ENCODE peak calls at places on chromosomes 13 and 19, in four cellular contexts. One of them, this sample, is unnamed. For H3K36me3 and H3K4me1, the result is how much of the 10 kb centered on the place peaks cover.

GRCh38 chr13:59394526-59394925 is 769.2 kb downstream of the DIAPH3 start:
- DNase-seq in GM23338: no peak
- DNase-seq in H1: no peak
- DNase-seq in colonic mucosa: no peak
- DNase-seq in this sample: no peak

GRCh38 chr19:3591876-3592613 is 6.8 kb downstream of the GIPC3 start:
- DNase-seq in colonic mucosa: no peak
- DNase-seq in H1: no peak
- DNase-seq in GM23338: no peak
- DNase-seq in this sample: no peak

GRCh38 chr13:109655206-109655600 is 131.2 kb downstream of the IRS2 start:
- DNase-seq in colonic mucosa: no peak
- DNase-seq in H1: no peak
- DNase-seq in GM23338: no peak
- DNase-seq in this sample: no peak

GRCh38 chr13:79915386-79915785 is 425.5 kb downstream of the SPRY2 start:
- DNase-seq in H1: no peak
- DNase-seq in colonic mucosa: no peak
- DNase-seq in GM23338: no peak
- DNase-seq in this sample: no peak

GRCh38 chr13:113656831-113657671 is 947 bp downstream of the ATP4B start:
- DNase-seq in H1: no peak
- DNase-seq in GM23338: no peak
- DNase-seq in colonic mucosa: no peak
- DNase-seq in this sample: peak

GRCh38 chr13:45328661-45329105 is 12.3 kb downstream of the TPT1 start:
- DNase-seq in colonic mucosa: no peak
- DNase-seq in H1: no peak
- DNase-seq in GM23338: no peak
- DNase-seq in this sample: no peak

GRCh38 chr19:46766569-46767317 is 20.5 kb upstream of the STRN4 start:
- DNase-seq in colonic mucosa: peak
- DNase-seq in GM23338: peak
- DNase-seq in H1: no peak
- DNase-seq in this sample: peak

GRCh38 chr19:1168877-1169791 is 4.9 kb downstream of the SBNO2 start:
- DNase-seq in GM23338: no peak
- DNase-seq in colonic mucosa: no peak
- DNase-seq in H1: no peak
- DNase-seq in this sample: no peak

GRCh38 chr19:28940751-28941500 is 272.0 kb downstream of the UQCRFS1 start:
- DNase-seq in colonic mucosa: no peak
- DNase-seq in GM23338: no peak
- DNase-seq in H1: no peak
- DNase-seq in this sample: no peak

GRCh38 chr13:42014119-42014518 is 34.3 kb upstream of the DGKH start:
- DNase-seq in GM23338: no peak
- DNase-seq in colonic mucosa: no peak
- DNase-seq in H1: no peak
- DNase-seq in this sample: no peak

GRCh38 chr13:84265365-84265764 is 383.1 kb upstream of the SLITRK1 start:
- DNase-seq in GM23338: no peak
- DNase-seq in H1: no peak
- DNase-seq in colonic mucosa: no peak
- DNase-seq in this sample: no peak

GRCh38 chr19:56314018-56314583 is 538 bp downstream of the ZSCAN5A start:
- DNase-seq in GM23338: peak
- DNase-seq in colonic mucosa: no peak
- DNase-seq in H1: peak
- DNase-seq in this sample: no peak

GRCh38 chr13:37701972-37702371 is 103.4 kb upstream of the POSTN start:
- DNase-seq in H1: no peak
- DNase-seq in colonic mucosa: no peak
- DNase-seq in GM23338: no peak
- DNase-seq in this sample: no peak

GRCh38 chr13:38202730-38203129 is 146.9 kb upstream of the UFM1 start:
- DNase-seq in colonic mucosa: no peak
- DNase-seq in GM23338: no peak
- DNase-seq in H1: no peak
- DNase-seq in this sample: no peak

GRCh38 chr13:91135949-91136348 is 211.5 kb upstream of the MIR17HG start:
- DNase-seq in GM23338: no peak
- DNase-seq in colonic mucosa: no peak
- DNase-seq in H1: no peak
- DNase-seq in this sample: no peak

GRCh38 chr13:46630419-46631183 is 77.6 kb downstream of the LRCH1 start:
- DNase-seq in H1: no peak
- DNase-seq in colonic mucosa: no peak
- DNase-seq in GM23338: no peak
- DNase-seq in this sample: no peak

GRCh38 chr19:30391554-30392551 is 19.7 kb downstream of the ZNF536 start:
- DNase-seq in colonic mucosa: no peak
- DNase-seq in GM23338: peak
- DNase-seq in H1: peak
- DNase-seq in this sample: no peak

GRCh38 chr13:113964251-113964995 is 9.5 kb downstream of the C13orf46 start:
- DNase-seq in H1: no peak
- DNase-seq in colonic mucosa: no peak
- DNase-seq in GM23338: no peak
- DNase-seq in this sample: peak

GRCh38 chr13:34201050-34201913 is 383.3 kb downstream of the RFC3 start:
- DNase-seq in H1: no peak
- DNase-seq in colonic mucosa: no peak
- DNase-seq in GM23338: no peak
- DNase-seq in this sample: no peak

GRCh38 chr19:14073925-14074838 is 1.6 kb downstream of the MISP3 start:
- DNase-seq in GM23338: no peak
- DNase-seq in colonic mucosa: peak
- DNase-seq in H1: no peak
- DNase-seq in this sample: peak

GRCh38 chr13:74920945-74921725 is 560.8 kb downstream of the TBC1D4 start:
- DNase-seq in colonic mucosa: no peak
- DNase-seq in GM23338: no peak
- DNase-seq in H1: no peak
- DNase-seq in this sample: no peak

GRCh38 chr19:8877854-8878705 is 45.9 kb downstream of the MBD3L1 start:
- DNase-seq in colonic mucosa: no peak
- DNase-seq in H1: no peak
- DNase-seq in GM23338: peak
- DNase-seq in this sample: no peak

GRCh38 chr19:42693760-42694350 is 46.4 kb downstream of the PSG3 start:
- DNase-seq in GM23338: peak
- DNase-seq in H1: no peak
- DNase-seq in colonic mucosa: no peak
- DNase-seq in this sample: no peak

GRCh38 chr13:26679411-26679810 is 81.2 kb downstream of the GPR12 start:
- DNase-seq in GM23338: no peak
- DNase-seq in H1: no peak
- DNase-seq in colonic mucosa: no peak
- DNase-seq in this sample: no peak

GRCh38 chr19:21912654-21913053 is 76.7 kb upstream of the ZNF43 start:
- DNase-seq in GM23338: peak
- DNase-seq in H1: no peak
- DNase-seq in colonic mucosa: no peak
- DNase-seq in this sample: no peak

GRCh38 chr19:57613941-57614743 is at the start of gene ZNF134:
- DNase-seq in colonic mucosa: peak
- DNase-seq in H1: peak
- DNase-seq in GM23338: peak
- DNase-seq in this sample: peak

GRCh38 chr13:112587359-112587766 is 590 bp downstream of the TUBGCP3 start:
- DNase-seq in GM23338: peak
- DNase-seq in colonic mucosa: peak
- DNase-seq in H1: no peak
- DNase-seq in this sample: peak

GRCh38 chr13:53201454-53202225 is 173.0 kb downstream of the OLFM4 start:
- DNase-seq in GM23338: peak
- DNase-seq in colonic mucosa: peak
- DNase-seq in H1: no peak
- DNase-seq in this sample: peak

GRCh38 chr19:38877781-38878574 is at the start of gene RINL:
- DNase-seq in colonic mucosa: peak
- DNase-seq in H1: no peak
- DNase-seq in GM23338: peak
- DNase-seq in this sample: peak

GRCh38 chr19:42081584-42082258 is 5.8 kb downstream of the ZNF574 start:
- DNase-seq in GM23338: peak
- DNase-seq in H1: no peak
- DNase-seq in colonic mucosa: peak
- DNase-seq in this sample: peak

GRCh38 chr13:36212789-36213188 is 1.6 kb downstream of the SOHLH2 start:
- DNase-seq in colonic mucosa: no peak
- DNase-seq in H1: no peak
- DNase-seq in GM23338: no peak
- DNase-seq in this sample: no peak

GRCh38 chr13:97976551-97977375 is 23.3 kb downstream of the IPO5 start:
- DNase-seq in GM23338: peak
- DNase-seq in colonic mucosa: peak
- DNase-seq in H1: no peak
- DNase-seq in this sample: peak

GRCh38 chr13:43087960-43088580 is 64.7 kb downstream of the DNAJC15 start:
- DNase-seq in GM23338: no peak
- DNase-seq in colonic mucosa: no peak
- DNase-seq in H1: no peak
- DNase-seq in this sample: no peak

GRCh38 chr13:50672025-50672424 is 171.5 kb downstream of the DLEU7 start:
- DNase-seq in GM23338: no peak
- DNase-seq in H1: no peak
- DNase-seq in colonic mucosa: no peak
- DNase-seq in this sample: no peak

GRCh38 chr13:34208326-34208725 is 390.4 kb downstream of the RFC3 start:
- DNase-seq in colonic mucosa: no peak
- DNase-seq in GM23338: no peak
- DNase-seq in H1: no peak
- DNase-seq in this sample: no peak

GRCh38 chr13:98527526-98527925 is 49.4 kb downstream of the STK24 start:
- DNase-seq in H1: no peak
- DNase-seq in GM23338: no peak
- DNase-seq in colonic mucosa: no peak
- DNase-seq in this sample: no peak

GRCh38 chr13:99034333-99035085 is 56.6 kb upstream of the DOCK9 start:
- DNase-seq in GM23338: no peak
- DNase-seq in H1: no peak
- DNase-seq in colonic mucosa: no peak
- DNase-seq in this sample: no peak

GRCh38 chr19:46040952-46041500 is at the start of gene IGFL4:
- DNase-seq in colonic mucosa: no peak
- DNase-seq in GM23338: no peak
- DNase-seq in H1: no peak
- DNase-seq in this sample: no peak

GRCh38 chr13:77056382-77056781 is 29.4 kb upstream of the FBXL3 start:
- DNase-seq in H1: no peak
- DNase-seq in GM23338: no peak
- DNase-seq in colonic mucosa: no peak
- DNase-seq in this sample: no peak

GRCh38 chr13:77053192-77053591 is 26.2 kb upstream of the FBXL3 start:
- DNase-seq in colonic mucosa: no peak
- DNase-seq in GM23338: no peak
- DNase-seq in H1: no peak
- DNase-seq in this sample: no peak

GRCh38 chr13:77056886-77057285 is 29.9 kb upstream of the FBXL3 start:
- DNase-seq in colonic mucosa: no peak
- DNase-seq in H1: no peak
- DNase-seq in GM23338: no peak
- DNase-seq in this sample: no peak

GRCh38 chr13:77055158-77055557 is 28.2 kb upstream of the FBXL3 start:
- DNase-seq in GM23338: no peak
- DNase-seq in colonic mucosa: no peak
- DNase-seq in H1: no peak
- DNase-seq in this sample: no peak
- H3K36me3 ChIP-seq in GM23338: under half
- H3K36me3 ChIP-seq in colonic mucosa: under half
- H3K36me3 ChIP-seq in H1: under half
- H3K36me3 ChIP-seq in this sample: under half

GRCh38 chr19:17948967-17949930 is 16.4 kb downstream of the CCDC124 start:
- DNase-seq in GM23338: no peak
- DNase-seq in colonic mucosa: no peak
- DNase-seq in H1: no peak
- DNase-seq in this sample: no peak
- H3K4me1 ChIP-seq in GM23338: under half
- H3K4me1 ChIP-seq in colonic mucosa: under half
- H3K4me1 ChIP-seq in H1: under half
- H3K4me1 ChIP-seq in this sample: under half

GRCh38 chr19:35890113-35890650 is 10.2 kb downstream of the NFKBID start:
- DNase-seq in GM23338: no peak
- DNase-seq in H1: no peak
- DNase-seq in colonic mucosa: no peak
- DNase-seq in this sample: no peak
- H3K36me3 ChIP-seq in GM23338: under half
- H3K36me3 ChIP-seq in H1: under half
- H3K36me3 ChIP-seq in colonic mucosa: under half
- H3K36me3 ChIP-seq in this sample: under half

GRCh38 chr13:71801781-71802180 is 65.2 kb downstream of the DACH1 start:
- DNase-seq in colonic mucosa: no peak
- DNase-seq in H1: no peak
- DNase-seq in GM23338: no peak
- DNase-seq in this sample: no peak
- H3K4me1 ChIP-seq in colonic mucosa: under half
- H3K4me1 ChIP-seq in H1: under half
- H3K4me1 ChIP-seq in GM23338: under half
- H3K4me1 ChIP-seq in this sample: under half

GRCh38 chr19:6273701-6274601 is 5.8 kb downstream of the MLLT1 start:
- DNase-seq in H1: no peak
- DNase-seq in colonic mucosa: peak
- DNase-seq in GM23338: no peak
- DNase-seq in this sample: peak
- H3K36me3 ChIP-seq in H1: under half
- H3K36me3 ChIP-seq in colonic mucosa: under half
- H3K36me3 ChIP-seq in GM23338: under half
- H3K36me3 ChIP-seq in this sample: under half

This sample was measured in mucosa of descending colon.